ENCODE peak calls at places on chromosome 14, in nine cellular contexts. A, B, Y, C, O, G, L, H and U are unnamed samples.

GRCh38 chr14:53295985-53296582 is 143.0 kb upstream of the DDHD1 start:
- DNase-seq in H (no peak), B (no peak), A (no peak), L (peak), G (peak), O (no peak), Y (no peak), C (peak), U (peak)

GRCh38 chr14:71004481-71004880 is 97.2 kb downstream of the PCNX1 start:
- DNase-seq in Y (no peak), C (no peak), B (no peak), L (no peak), O (no peak), G (no peak), A (no peak), H (no peak), U (no peak)

GRCh38 chr14:105315211-105315721 is 718 bp downstream of the PACS2 start:
- DNase-seq in C (peak), A (no peak), B (peak), L (no peak), G (peak), O (no peak), H (peak), Y (peak), U (peak)

GRCh38 chr14:92397140-92397815 is 74.3 kb downstream of the SLC24A4 start:
- DNase-seq in B (no peak), O (no peak), A (no peak), G (no peak), Y (no peak), L (no peak), H (no peak), C (peak), U (peak)

GRCh38 chr14:99687284-99688209 is 3.4 kb downstream of the CYP46A1 start:
- DNase-seq in L (no peak), Y (peak), O (no peak), H (peak), B (no peak), C (no peak), G (peak), A (no peak), U (peak)

GRCh38 chr14:98138666-98139065 is 1133.3 kb downstream of the BCL11B start:
- DNase-seq in B (no peak), L (peak), Y (no peak), G (peak), O (no peak), A (no peak), H (no peak), C (peak), U (peak)

GRCh38 chr14:64196668-64197411 is 97.3 kb downstream of the ESR2 start:
- DNase-seq in L (peak), C (peak), O (peak), H (peak), G (no peak), Y (no peak), B (peak), A (no peak), U (no peak)

GRCh38 chr14:49546766-49547165 is 39.4 kb downstream of the RPS29 start:
- DNase-seq in B (no peak), Y (no peak), A (no peak), L (no peak), C (no peak), G (no peak), H (no peak), O (no peak), U (no peak)

GRCh38 chr14:58428011-58428807 is 690 bp downstream of the KIAA0586 start:
- DNase-seq in B (no peak), G (no peak), O (no peak), A (no peak), C (peak), L (no peak), H (no peak), Y (no peak), U (peak)

GRCh38 chr14:57492859-57493258 is 798 bp downstream of the CCDC198 start:
- DNase-seq in G (no peak), C (peak), Y (no peak), L (no peak), B (no peak), A (no peak), O (no peak), H (no peak), U (peak)

GRCh38 chr14:102316746-102317563 is 2.6 kb upstream of the ZNF839 start:
- DNase-seq in C (peak), B (peak), A (peak), L (peak), O (peak), H (peak), G (peak), Y (peak), U (peak)

GRCh38 chr14:55869397-55870049 is 248.7 kb upstream of the PELI2 start:
- DNase-seq in Y (no peak), O (no peak), H (no peak), C (no peak), G (no peak), A (no peak), L (no peak), B (no peak), U (peak)

GRCh38 chr14:105534586-105534985 is 8.2 kb downstream of the TMEM121 start:
- DNase-seq in G (no peak), L (no peak), A (no peak), C (no peak), B (peak), H (no peak), Y (no peak), O (no peak), U (no peak)

GRCh38 chr14:105144666-105145380 is 23.8 kb downstream of the JAG2 start:
- DNase-seq in A (peak), B (peak), C (no peak), O (no peak), H (no peak), G (no peak), L (peak), Y (peak), U (no peak)

GRCh38 chr14:44029933-44030332 is 477.1 kb downstream of the FSCB start:
- DNase-seq in C (peak), L (no peak), G (no peak), H (no peak), A (no peak), O (no peak), Y (no peak), B (no peak), U (peak)

GRCh38 chr14:101927859-101928258 is 36.5 kb upstream of the DYNC1H1 start:
- DNase-seq in O (peak), G (no peak), C (peak), L (no peak), H (no peak), B (peak), A (peak), Y (peak), U (peak)

GRCh38 chr14:75993567-75994041 is 8.0 kb downstream of the IFT43 start:
- DNase-seq in H (no peak), G (no peak), Y (no peak), B (no peak), O (no peak), L (no peak), C (no peak), A (no peak), U (no peak)

GRCh38 chr14:36442824-36443241 is 77.2 kb downstream of the NKX2-1 start:
- DNase-seq in O (no peak), B (no peak), L (no peak), H (no peak), G (no peak), Y (no peak), C (no peak), A (no peak), U (no peak)

DNA sequence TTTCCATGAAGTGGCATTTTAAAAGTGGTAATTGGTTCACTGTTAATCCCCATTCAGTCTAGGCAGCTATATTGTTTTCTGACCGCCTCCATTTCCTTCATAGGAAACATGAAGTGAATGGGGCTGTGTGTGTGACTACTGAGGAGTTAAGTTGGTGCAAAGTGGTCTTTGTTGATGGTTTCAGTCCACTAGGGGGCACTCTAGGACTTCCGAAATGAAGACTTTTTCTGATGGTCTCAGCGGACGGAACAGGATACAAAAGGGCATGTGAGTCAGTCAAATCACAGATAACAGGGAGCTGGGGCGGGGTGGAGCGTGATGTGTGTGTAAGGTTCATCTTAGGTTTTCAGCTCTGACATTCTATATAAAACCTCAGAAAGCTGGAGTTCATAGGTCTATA is 240.1 kb upstream of the OR4E1 start:
- DNase-seq in Y (peak), C (peak), O (no peak), B (no peak), H (peak), G (peak), L (peak), A (no peak), U (peak)
- TF ChIP-seq CTCF in Y (no peak), C (peak), O (no peak), B (peak), H (peak), G (peak), L (peak), A (no peak), U (peak)

GRCh38 chr14:80948291-80948690 is 6.8 kb upstream of the CEP128 start:
- DNase-seq in H (no peak), L (no peak), C (no peak), O (no peak), G (no peak), A (no peak), B (no peak), Y (no peak), U (no peak)

GRCh38 chr14:80942158-80942738 is 710 bp upstream of the CEP128 start:
- DNase-seq in A (no peak), O (no peak), H (no peak), B (no peak), C (peak), G (no peak), Y (no peak), L (no peak), U (no peak)

GRCh38 chr14:80946797-80947196 is 5.3 kb upstream of the CEP128 start:
- DNase-seq in H (no peak), A (no peak), O (no peak), C (no peak), B (no peak), L (no peak), Y (no peak), G (no peak), U (no peak)

GRCh38 chr14:80944861-80945617 is 3.5 kb upstream of the CEP128 start:
- DNase-seq in A (no peak), B (no peak), O (no peak), H (no peak), C (no peak), Y (no peak), G (no peak), L (no peak), U (no peak)

GRCh38 chr14:80946187-80946586 is 4.6 kb upstream of the CEP128 start:
- DNase-seq in G (no peak), Y (no peak), B (no peak), H (no peak), O (no peak), C (no peak), L (no peak), A (no peak), U (no peak)
- TF ChIP-seq CTCF in G (no peak), Y (no peak), B (no peak), H (no peak), O (no peak), C (no peak), L (no peak), A (no peak), U (no peak)

GRCh38 chr14:52013984-52014600 is 24.7 kb downstream of the RTRAF start:
- DNase-seq in O (no peak), A (no peak), C (no peak), G (no peak), B (no peak), L (no peak), H (peak), Y (no peak), U (no peak)
- TF ChIP-seq CTCF in O (no peak), A (no peak), C (peak), G (no peak), B (peak), L (peak), H (peak), Y (no peak), U (peak)

GRCh38 chr14:89936654-89937185 is 17.8 kb downstream of the EFCAB11 start:
- DNase-seq in B (no peak), C (no peak), G (no peak), O (no peak), H (no peak), A (no peak), Y (no peak), L (no peak), U (no peak)
- TF ChIP-seq CTCF in B (no peak), C (no peak), G (no peak), O (no peak), H (no peak), A (no peak), Y (no peak), L (peak), U (no peak)

GRCh38 chr14:32375663-32376062 is 46.6 kb downstream of the AKAP6 start:
- DNase-seq in H (no peak), A (no peak), O (no peak), C (no peak), Y (no peak), G (no peak), L (no peak), B (no peak), U (no peak)

GRCh38 chr14:32368107-32368506 is 39.0 kb downstream of the AKAP6 start:
- DNase-seq in B (no peak), A (no peak), O (no peak), L (no peak), H (no peak), C (no peak), G (no peak), Y (no peak), U (no peak)

GRCh38 chr14:32370720-32371119 is 41.6 kb downstream of the AKAP6 start:
- DNase-seq in A (no peak), C (peak), O (no peak), H (no peak), B (no peak), G (no peak), L (no peak), Y (no peak), U (peak)

GRCh38 chr14:32374155-32374554 is 45.1 kb downstream of the AKAP6 start:
- DNase-seq in G (no peak), L (no peak), Y (no peak), C (peak), O (no peak), H (no peak), A (no peak), B (no peak), U (no peak)

GRCh38 chr14:32372154-32372553 is 43.1 kb downstream of the AKAP6 start:
- DNase-seq in C (peak), B (no peak), Y (no peak), L (no peak), O (no peak), G (no peak), H (no peak), A (no peak), U (peak)
- TF ChIP-seq CTCF in C (no peak), B (no peak), Y (no peak), L (no peak), O (no peak), G (no peak), H (no peak), A (no peak), U (no peak)

GRCh38 chr14:103517172-103517566 is 5.5 kb downstream of the CKB start:
- DNase-seq in G (no peak), A (no peak), B (peak), L (no peak), C (no peak), O (no peak), H (no peak), Y (no peak), U (no peak)

GRCh38 chr14:103519837-103520212 is 2.8 kb downstream of the CKB start:
- DNase-seq in Y (peak), H (no peak), O (no peak), G (no peak), C (no peak), L (no peak), B (peak), A (peak), U (no peak)

GRCh38 chr14:103519043-103519836 is 3.4 kb downstream of the CKB start:
- DNase-seq in C (peak), L (peak), Y (no peak), B (peak), A (peak), O (no peak), H (no peak), G (no peak), U (peak)

GRCh38 chr14:103517626-103518415 is 4.8 kb downstream of the CKB start:
- DNase-seq in O (no peak), H (no peak), A (peak), Y (no peak), G (no peak), L (no peak), C (peak), B (peak), U (no peak)

DNA sequence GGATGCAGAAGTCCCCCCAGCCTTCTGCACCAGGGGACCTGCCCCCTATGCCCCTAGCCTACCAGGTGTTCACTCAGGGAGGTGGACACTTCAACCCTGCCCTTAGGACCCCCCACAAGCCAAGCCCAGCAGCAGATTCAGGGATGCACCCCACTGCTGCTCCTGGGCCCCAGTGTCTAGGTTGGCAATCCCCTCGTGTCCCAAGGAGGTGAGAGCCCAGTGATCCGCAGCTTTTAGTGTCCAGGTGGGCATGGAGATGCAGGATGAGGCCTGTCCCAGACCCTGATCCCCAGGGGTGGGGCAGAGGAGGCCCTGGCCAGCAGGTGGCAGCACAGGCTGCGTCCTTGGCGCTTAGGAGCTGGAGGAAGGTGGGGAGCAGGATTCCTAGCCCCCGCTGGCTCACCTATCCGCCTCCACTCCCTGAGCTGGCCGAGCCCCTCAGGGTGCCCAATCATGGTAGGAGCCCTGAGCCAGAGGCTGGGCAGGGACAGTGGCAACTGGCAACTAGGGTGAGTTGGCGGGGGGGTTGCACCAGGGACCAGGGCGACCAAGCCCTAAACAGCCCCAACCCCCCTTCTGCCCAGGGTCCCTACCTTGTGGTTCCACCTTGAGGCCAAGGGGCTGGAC is 4.1 kb downstream of the CKB start:
- DNase-seq in C (peak), L (peak), O (peak), G (peak), Y (peak), A (peak), B (peak), H (peak), U (peak)
- TF ChIP-seq CTCF in C (peak), L (peak), O (peak), G (peak), Y (no peak), A (peak), B (peak), H (peak), U (peak)

GRCh38 chr14:61250063-61250462 is 31.1 kb downstream of the TMEM30B start:
- DNase-seq in H (no peak), O (no peak), L (no peak), B (no peak), G (no peak), C (no peak), A (no peak), Y (no peak), U (no peak)
- TF ChIP-seq CTCF in H (no peak), O (no peak), L (no peak), B (no peak), G (no peak), C (no peak), A (no peak), Y (no peak), U (no peak)